ENCODE peak calls at places on chromosomes 11 and 22, in seven cellular contexts. One of them, this sample, is unnamed.

GRCh38 chr22:39239561-39240423 is 5.0 kb downstream of the PDGFB start:
- DNase-seq in GM23248: no peak
- DNase-seq in keratinocyte: no peak
- DNase-seq in kidney: peak; percentile 93
- DNase-seq in PC-3: peak; percentile 80
- DNase-seq in mammary epithelial cell: peak; percentile 81
- DNase-seq in fibroblast of lung: no peak
- DNase-seq in this sample: no peak

GRCh38 chr11:63609536-63609935 is 4.7 kb downstream of the PLAAT3 start:
- DNase-seq in fibroblast of lung: no peak
- DNase-seq in keratinocyte: no peak
- DNase-seq in kidney: no peak
- DNase-seq in GM23248: no peak
- DNase-seq in mammary epithelial cell: no peak
- DNase-seq in PC-3: no peak
- DNase-seq in this sample: peak; percentile 28

GRCh38 chr11:74577624-74578396 is 14.6 kb upstream of the POLD3 start:
- DNase-seq in keratinocyte: no peak
- DNase-seq in fibroblast of lung: peak; percentile 9
- DNase-seq in GM23248: peak; percentile 27
- DNase-seq in PC-3: no peak
- DNase-seq in kidney: no peak
- DNase-seq in mammary epithelial cell: no peak
- DNase-seq in this sample: peak; percentile 64

GRCh38 chr11:1622076-1622475 is at the start of gene KRTAP5-4:
- DNase-seq in kidney: no peak
- DNase-seq in GM23248: no peak
- DNase-seq in keratinocyte: no peak
- DNase-seq in fibroblast of lung: no peak
- DNase-seq in mammary epithelial cell: no peak
- DNase-seq in PC-3: no peak
- DNase-seq in this sample: no peak

GRCh38 chr22:38732251-38732815 is 23.5 kb downstream of the SUN2 start:
- DNase-seq in kidney: peak; percentile 69
- DNase-seq in fibroblast of lung: no peak
- DNase-seq in mammary epithelial cell: no peak
- DNase-seq in GM23248: no peak
- DNase-seq in PC-3: no peak
- DNase-seq in keratinocyte: no peak
- DNase-seq in this sample: no peak

GRCh38 chr11:83023410-83023809 is 48.3 kb downstream of the RAB30 start:
- DNase-seq in GM23248: no peak
- DNase-seq in keratinocyte: no peak
- DNase-seq in fibroblast of lung: no peak
- DNase-seq in kidney: no peak
- DNase-seq in mammary epithelial cell: no peak
- DNase-seq in PC-3: no peak
- DNase-seq in this sample: no peak

GRCh38 chr11:69692422-69692821 is 11.4 kb downstream of the FGF19 start:
- DNase-seq in GM23248: no peak
- DNase-seq in mammary epithelial cell: no peak
- DNase-seq in kidney: no peak
- DNase-seq in PC-3: no peak
- DNase-seq in fibroblast of lung: no peak
- DNase-seq in keratinocyte: no peak
- DNase-seq in this sample: no peak

GRCh38 chr22:45952151-45952550 is 24.8 kb downstream of the WNT7B start:
- DNase-seq in fibroblast of lung: no peak
- DNase-seq in GM23248: no peak
- DNase-seq in keratinocyte: no peak
- DNase-seq in mammary epithelial cell: no peak
- DNase-seq in kidney: no peak
- DNase-seq in PC-3: no peak
- DNase-seq in this sample: no peak

GRCh38 chr11:73902303-73902702 is 25.5 kb downstream of the PAAF1 start:
- DNase-seq in fibroblast of lung: no peak
- DNase-seq in PC-3: no peak
- DNase-seq in GM23248: no peak
- DNase-seq in mammary epithelial cell: no peak
- DNase-seq in keratinocyte: no peak
- DNase-seq in kidney: no peak
- DNase-seq in this sample: no peak

GRCh38 chr11:74641289-74641688 is 48.9 kb downstream of the POLD3 start:
- DNase-seq in GM23248: no peak
- DNase-seq in mammary epithelial cell: no peak
- DNase-seq in keratinocyte: no peak
- DNase-seq in kidney: no peak
- DNase-seq in PC-3: no peak
- DNase-seq in fibroblast of lung: no peak
- DNase-seq in this sample: no peak

GRCh38 chr11:27699242-27699925 is 871 bp downstream of the BDNF start:
- DNase-seq in keratinocyte: no peak
- DNase-seq in mammary epithelial cell: no peak
- DNase-seq in PC-3: peak; percentile 50
- DNase-seq in fibroblast of lung: peak; percentile 72
- DNase-seq in kidney: no peak
- DNase-seq in GM23248: peak; percentile 61
- DNase-seq in this sample: peak; percentile 57

GRCh38 chr11:43765194-43765593 is 84.7 kb downstream of the HSD17B12 start:
- DNase-seq in GM23248: peak; percentile 3
- DNase-seq in mammary epithelial cell: no peak
- DNase-seq in keratinocyte: no peak
- DNase-seq in kidney: no peak
- DNase-seq in PC-3: no peak
- DNase-seq in fibroblast of lung: no peak
- DNase-seq in this sample: no peak

GRCh38 chr11:87600938-87601337 is 563.2 kb downstream of the TMEM135 start:
- DNase-seq in mammary epithelial cell: no peak
- DNase-seq in fibroblast of lung: peak; percentile 19
- DNase-seq in keratinocyte: no peak
- DNase-seq in GM23248: peak; percentile 1
- DNase-seq in kidney: no peak
- DNase-seq in PC-3: no peak
- DNase-seq in this sample: no peak

GRCh38 chr11:32434387-32435151 is 770 bp downstream of the WT1 start:
- DNase-seq in fibroblast of lung: no peak
- DNase-seq in GM23248: no peak
- DNase-seq in keratinocyte: no peak
- DNase-seq in PC-3: peak; percentile 62
- DNase-seq in kidney: no peak
- DNase-seq in mammary epithelial cell: no peak
- DNase-seq in this sample: no peak

GRCh38 chr22:26109686-26110315 is 59.5 kb upstream of the SEZ6L start:
- DNase-seq in fibroblast of lung: no peak
- DNase-seq in kidney: no peak
- DNase-seq in PC-3: no peak
- DNase-seq in GM23248: no peak
- DNase-seq in mammary epithelial cell: no peak
- DNase-seq in keratinocyte: no peak
- DNase-seq in this sample: no peak

GRCh38 chr22:27709919-27710452 is 91.6 kb downstream of the MN1 start:
- DNase-seq in PC-3: no peak
- DNase-seq in kidney: no peak
- DNase-seq in GM23248: no peak
- DNase-seq in mammary epithelial cell: no peak
- DNase-seq in keratinocyte: no peak
- DNase-seq in fibroblast of lung: no peak
- DNase-seq in this sample: no peak

GRCh38 chr11:66639066-66639813 is 737 bp downstream of the RBM4 start:
- DNase-seq in PC-3: peak; percentile 41
- DNase-seq in kidney: no peak
- DNase-seq in mammary epithelial cell: peak; percentile 29
- DNase-seq in keratinocyte: no peak
- DNase-seq in GM23248: peak; percentile 80
- DNase-seq in fibroblast of lung: peak; percentile 39
- DNase-seq in this sample: peak; percentile 72

GRCh38 chr22:23495614-23496444 is 84.3 kb downstream of the IGLL1 start:
- DNase-seq in PC-3: no peak
- DNase-seq in fibroblast of lung: no peak
- DNase-seq in kidney: peak; percentile 32
- DNase-seq in GM23248: no peak
- DNase-seq in keratinocyte: no peak
- DNase-seq in mammary epithelial cell: no peak
- DNase-seq in this sample: no peak

GRCh38 chr22:42644422-42645340 is 4.3 kb upstream of the ATP5MGL start:
- DNase-seq in GM23248: peak; percentile 73
- DNase-seq in fibroblast of lung: peak; percentile 36
- DNase-seq in PC-3: no peak
- DNase-seq in mammary epithelial cell: no peak
- DNase-seq in kidney: no peak
- DNase-seq in keratinocyte: no peak
- DNase-seq in this sample: no peak

GRCh38 chr11:61041755-61042518 is 60.4 kb upstream of the CD5 start:
- DNase-seq in kidney: peak; percentile 81
- DNase-seq in fibroblast of lung: peak; percentile 17
- DNase-seq in keratinocyte: no peak
- DNase-seq in PC-3: peak; percentile 52
- DNase-seq in mammary epithelial cell: no peak
- DNase-seq in GM23248: no peak
- DNase-seq in this sample: no peak

DNA sequence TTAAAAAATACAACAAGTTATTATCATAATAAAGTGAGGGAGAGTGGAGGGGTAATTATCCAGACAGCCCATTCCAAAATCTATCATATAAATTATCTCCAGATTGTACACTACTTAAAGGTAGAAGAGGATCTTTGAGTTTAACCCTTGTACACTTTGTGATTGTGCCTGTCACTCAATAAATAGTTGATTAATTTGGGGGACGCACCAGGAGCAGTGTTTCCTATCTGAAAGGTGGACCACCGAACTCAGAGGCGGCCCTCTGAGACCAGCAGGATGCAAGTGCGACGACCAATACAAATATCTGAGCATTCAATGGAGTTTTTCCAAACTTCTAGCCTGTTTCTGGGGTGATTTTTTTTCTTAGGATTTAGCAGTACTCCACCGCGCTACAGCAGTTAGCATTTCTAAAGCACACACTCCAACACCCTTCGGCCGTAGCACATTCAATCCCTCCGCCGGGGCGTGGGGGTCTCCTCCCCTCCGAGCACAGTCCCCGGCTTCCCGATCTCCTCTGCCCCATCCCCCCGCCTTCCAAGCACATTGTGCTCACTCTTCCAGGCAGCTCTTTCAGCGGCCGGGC is 1.0 kb upstream of the CECR2 start:
- DNase-seq in GM23248: peak; percentile 7
- DNase-seq in PC-3: no peak
- DNase-seq in kidney: no peak
- DNase-seq in keratinocyte: no peak
- DNase-seq in mammary epithelial cell: no peak
- DNase-seq in fibroblast of lung: no peak
- DNase-seq in this sample: no peak
- H3K9ac ChIP-seq in GM23248: no peak overlapping the region
- H3K9ac ChIP-seq in PC-3: no peak overlapping the region
- H3K9ac ChIP-seq in kidney: no peak overlapping the region
- H3K9ac ChIP-seq in keratinocyte: no peak overlapping the region
- H3K9ac ChIP-seq in mammary epithelial cell: no peak overlapping the region
- H3K9ac ChIP-seq in fibroblast of lung: no peak overlapping the region
- H3K9ac ChIP-seq in this sample: no peak overlapping the region

GRCh38 chr11:72695354-72695753 is 21.1 kb upstream of the PDE2A start:
- DNase-seq in PC-3: no peak
- DNase-seq in mammary epithelial cell: no peak
- DNase-seq in fibroblast of lung: no peak
- DNase-seq in kidney: peak; percentile 52
- DNase-seq in GM23248: no peak
- DNase-seq in keratinocyte: no peak
- DNase-seq in this sample: no peak

GRCh38 chr11:72701466-72701865 is 27.2 kb upstream of the PDE2A start:
- DNase-seq in mammary epithelial cell: no peak
- DNase-seq in kidney: peak; percentile 66
- DNase-seq in fibroblast of lung: no peak
- DNase-seq in PC-3: no peak
- DNase-seq in keratinocyte: no peak
- DNase-seq in GM23248: no peak
- DNase-seq in this sample: no peak

GRCh38 chr11:72696866-72697428 is 22.7 kb upstream of the PDE2A start:
- DNase-seq in GM23248: peak; percentile 74
- DNase-seq in PC-3: no peak
- DNase-seq in mammary epithelial cell: no peak
- DNase-seq in kidney: peak; percentile 81
- DNase-seq in fibroblast of lung: no peak
- DNase-seq in keratinocyte: no peak
- DNase-seq in this sample: no peak

GRCh38 chr11:72700026-72700610 is 25.9 kb upstream of the PDE2A start:
- DNase-seq in fibroblast of lung: peak; percentile 42
- DNase-seq in mammary epithelial cell: no peak
- DNase-seq in kidney: no peak
- DNase-seq in keratinocyte: no peak
- DNase-seq in GM23248: peak; percentile 90
- DNase-seq in PC-3: peak; percentile 64
- DNase-seq in this sample: peak; percentile 53

DNA sequence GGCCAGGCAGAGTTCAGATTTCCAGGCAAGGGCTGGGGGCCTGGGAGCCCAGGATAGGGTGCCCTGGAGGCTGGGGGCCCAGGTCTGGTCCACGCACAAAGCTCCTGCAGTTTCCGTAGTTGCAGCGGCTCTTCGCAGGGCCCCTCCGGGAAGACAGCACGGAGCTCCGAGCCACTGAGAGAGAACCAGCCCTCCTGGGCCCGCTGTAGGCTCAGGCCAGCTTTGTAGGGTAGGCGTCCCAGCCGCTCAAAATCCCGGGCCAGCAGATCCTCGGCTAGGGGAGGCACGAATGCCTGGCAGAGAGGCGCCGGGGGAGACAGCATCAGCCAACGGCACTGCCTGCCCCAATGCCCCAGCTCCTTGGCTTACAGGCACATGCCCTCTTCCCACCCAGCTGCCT is 23.6 kb upstream of the PDE2A start:
- DNase-seq in kidney: peak; percentile 63
- DNase-seq in fibroblast of lung: no peak
- DNase-seq in GM23248: no peak
- DNase-seq in mammary epithelial cell: no peak
- DNase-seq in keratinocyte: no peak
- DNase-seq in PC-3: no peak
- DNase-seq in this sample: no peak
- H3K36me3 ChIP-seq in kidney: peaks cover 72% of the 10 kb centered on the region
- H3K36me3 ChIP-seq in fibroblast of lung: peaks cover 36% of the 10 kb centered on the region
- H3K36me3 ChIP-seq in GM23248: no peaks in the 10 kb centered on the region
- H3K36me3 ChIP-seq in mammary epithelial cell: peaks cover 10% of the 10 kb centered on the region
- H3K36me3 ChIP-seq in keratinocyte: peaks cover 59% of the 10 kb centered on the region
- H3K36me3 ChIP-seq in PC-3: peaks cover 44% of the 10 kb centered on the region
- H3K36me3 ChIP-seq in this sample: peaks cover 88% of the 10 kb centered on the region

GRCh38 chr11:111373590-111373989 is 5.5 kb downstream of the POU2AF1 start:
- DNase-seq in PC-3: no peak
- DNase-seq in GM23248: no peak
- DNase-seq in fibroblast of lung: no peak
- DNase-seq in kidney: no peak
- DNase-seq in keratinocyte: no peak
- DNase-seq in mammary epithelial cell: no peak
- DNase-seq in this sample: no peak
- H3K9ac ChIP-seq in PC-3: no peak overlapping the region
- H3K9ac ChIP-seq in GM23248: no peak overlapping the region
- H3K9ac ChIP-seq in fibroblast of lung: no peak overlapping the region
- H3K9ac ChIP-seq in kidney: no peak overlapping the region
- H3K9ac ChIP-seq in keratinocyte: no peak overlapping the region
- H3K9ac ChIP-seq in mammary epithelial cell: no peak overlapping the region
- H3K9ac ChIP-seq in this sample: no peak overlapping the region

GRCh38 chr11:68615657-68616056 is 68.7 kb upstream of the GAL start:
- DNase-seq in PC-3: no peak
- DNase-seq in fibroblast of lung: no peak
- DNase-seq in kidney: no peak
- DNase-seq in mammary epithelial cell: no peak
- DNase-seq in keratinocyte: no peak
- DNase-seq in GM23248: no peak
- DNase-seq in this sample: no peak

GRCh38 chr11:68609761-68610160 is 74.6 kb upstream of the GAL start:
- DNase-seq in mammary epithelial cell: no peak
- DNase-seq in fibroblast of lung: no peak
- DNase-seq in kidney: no peak
- DNase-seq in keratinocyte: no peak
- DNase-seq in PC-3: no peak
- DNase-seq in GM23248: no peak
- DNase-seq in this sample: no peak

GRCh38 chr11:68610452-68611116 is 73.8 kb upstream of the GAL start:
- DNase-seq in keratinocyte: no peak
- DNase-seq in GM23248: peak; percentile 40
- DNase-seq in fibroblast of lung: no peak
- DNase-seq in mammary epithelial cell: no peak
- DNase-seq in kidney: no peak
- DNase-seq in PC-3: no peak
- DNase-seq in this sample: peak; percentile 3
- H3K36me3 ChIP-seq in keratinocyte: peaks cover 37% of the 10 kb centered on the region
- H3K36me3 ChIP-seq in GM23248: peaks cover 55% of the 10 kb centered on the region
- H3K36me3 ChIP-seq in fibroblast of lung: peaks cover 22% of the 10 kb centered on the region
- H3K36me3 ChIP-seq in mammary epithelial cell: peaks cover 28% of the 10 kb centered on the region
- H3K36me3 ChIP-seq in kidney: peaks cover 56% of the 10 kb centered on the region
- H3K36me3 ChIP-seq in PC-3: peaks cover 90% of the 10 kb centered on the region
- H3K36me3 ChIP-seq in this sample: peaks cover 98% of the 10 kb centered on the region

This sample was measured in adipocyte.